ENCODE peak calls at places on chromosomes 1 and 21, in six cellular contexts. One of them, this sample, is unnamed.

GRCh38 chr1:230109871-230110667 is 43.0 kb downstream of the GALNT2 start:
- DNase-seq in stomach: peak
- DNase-seq in RWPE1: no peak
- DNase-seq in left ventricle myocardium inferior: no peak
- DNase-seq in GM20000: peak
- DNase-seq in HepG2: peak
- DNase-seq in this sample: no peak

GRCh38 chr1:178311164-178311563 is 185.6 kb downstream of the CLEC20A start:
- DNase-seq in GM20000: no peak
- DNase-seq in stomach: no peak
- DNase-seq in HepG2: no peak
- DNase-seq in left ventricle myocardium inferior: no peak
- DNase-seq in RWPE1: no peak
- DNase-seq in this sample: no peak

GRCh38 chr1:42221952-42222606 is 57.5 kb upstream of the GUCA2A start:
- DNase-seq in left ventricle myocardium inferior: no peak
- DNase-seq in GM20000: no peak
- DNase-seq in stomach: no peak
- DNase-seq in RWPE1: peak
- DNase-seq in HepG2: peak
- DNase-seq in this sample: no peak

GRCh38 chr1:26578167-26578566 is 48.6 kb downstream of the RPS6KA1 start:
- DNase-seq in stomach: no peak
- DNase-seq in left ventricle myocardium inferior: no peak
- DNase-seq in RWPE1: no peak
- DNase-seq in HepG2: no peak
- DNase-seq in GM20000: no peak
- DNase-seq in this sample: no peak

GRCh38 chr1:19799233-19799876 is 361 bp downstream of the TMCO4 start:
- DNase-seq in stomach: peak
- DNase-seq in left ventricle myocardium inferior: peak
- DNase-seq in HepG2: peak
- DNase-seq in GM20000: no peak
- DNase-seq in RWPE1: peak
- DNase-seq in this sample: peak

GRCh38 chr21:37562920-37563640 is 196.5 kb downstream of the DYRK1A start:
- DNase-seq in RWPE1: no peak
- DNase-seq in stomach: no peak
- DNase-seq in GM20000: no peak
- DNase-seq in HepG2: no peak
- DNase-seq in left ventricle myocardium inferior: no peak
- DNase-seq in this sample: no peak

GRCh38 chr1:240515505-240515904 is 96.5 kb downstream of the GREM2 start:
- DNase-seq in RWPE1: no peak
- DNase-seq in GM20000: no peak
- DNase-seq in HepG2: no peak
- DNase-seq in stomach: no peak
- DNase-seq in left ventricle myocardium inferior: no peak
- DNase-seq in this sample: no peak

GRCh38 chr1:115746021-115746690 is 22.4 kb downstream of the CASQ2 start:
- DNase-seq in left ventricle myocardium inferior: no peak
- DNase-seq in HepG2: no peak
- DNase-seq in RWPE1: no peak
- DNase-seq in stomach: no peak
- DNase-seq in GM20000: no peak
- DNase-seq in this sample: no peak

GRCh38 chr1:51331206-51332100 is 1.1 kb upstream of the TTC39A start:
- DNase-seq in RWPE1: no peak
- DNase-seq in GM20000: peak
- DNase-seq in stomach: peak
- DNase-seq in HepG2: peak
- DNase-seq in left ventricle myocardium inferior: no peak
- DNase-seq in this sample: peak

GRCh38 chr1:31483012-31483946 is 70.3 kb downstream of the SERINC2 start:
- DNase-seq in HepG2: no peak
- DNase-seq in left ventricle myocardium inferior: no peak
- DNase-seq in stomach: peak
- DNase-seq in GM20000: no peak
- DNase-seq in RWPE1: peak
- DNase-seq in this sample: peak

GRCh38 chr1:31787786-31788137 is 23.6 kb upstream of the ADGRB2 start:
- DNase-seq in RWPE1: no peak
- DNase-seq in HepG2: no peak
- DNase-seq in GM20000: no peak
- DNase-seq in left ventricle myocardium inferior: no peak
- DNase-seq in stomach: no peak
- DNase-seq in this sample: no peak

GRCh38 chr1:95734560-95734959 is 500.6 kb downstream of the RWDD3 start:
- DNase-seq in GM20000: no peak
- DNase-seq in stomach: no peak
- DNase-seq in left ventricle myocardium inferior: no peak
- DNase-seq in RWPE1: no peak
- DNase-seq in HepG2: no peak
- DNase-seq in this sample: no peak

GRCh38 chr1:232416026-232416568 is 213.8 kb downstream of the SIPA1L2 start:
- DNase-seq in stomach: no peak
- DNase-seq in HepG2: no peak
- DNase-seq in RWPE1: peak
- DNase-seq in left ventricle myocardium inferior: no peak
- DNase-seq in GM20000: no peak
- DNase-seq in this sample: no peak

GRCh38 chr1:29825941-29826415 is 589.7 kb downstream of the PTPRU start:
- DNase-seq in left ventricle myocardium inferior: no peak
- DNase-seq in HepG2: no peak
- DNase-seq in GM20000: no peak
- DNase-seq in stomach: peak
- DNase-seq in RWPE1: no peak
- DNase-seq in this sample: no peak

GRCh38 chr1:30636621-30637020 is 86.8 kb downstream of the MATN1 start:
- DNase-seq in RWPE1: no peak
- DNase-seq in HepG2: no peak
- DNase-seq in stomach: no peak
- DNase-seq in left ventricle myocardium inferior: no peak
- DNase-seq in GM20000: no peak
- DNase-seq in this sample: no peak

GRCh38 chr21:35616090-35616489 is 444.2 kb downstream of the SETD4 start:
- DNase-seq in HepG2: no peak
- DNase-seq in stomach: no peak
- DNase-seq in left ventricle myocardium inferior: no peak
- DNase-seq in GM20000: no peak
- DNase-seq in RWPE1: no peak
- DNase-seq in this sample: no peak

GRCh38 chr1:1357871-1358432 is 403 bp downstream of the MXRA8 start:
- DNase-seq in HepG2: no peak
- DNase-seq in RWPE1: no peak
- DNase-seq in left ventricle myocardium inferior: no peak
- DNase-seq in GM20000: no peak
- DNase-seq in stomach: no peak
- DNase-seq in this sample: peak

GRCh38 chr1:196114193-196114592 is 494.0 kb downstream of the KCNT2 start:
- DNase-seq in left ventricle myocardium inferior: no peak
- DNase-seq in GM20000: no peak
- DNase-seq in HepG2: no peak
- DNase-seq in RWPE1: peak
- DNase-seq in stomach: no peak
- DNase-seq in this sample: no peak

GRCh38 chr1:77282187-77282865 is 507 bp downstream of the AK5 start:
- DNase-seq in RWPE1: peak
- DNase-seq in left ventricle myocardium inferior: no peak
- DNase-seq in stomach: no peak
- DNase-seq in HepG2: no peak
- DNase-seq in GM20000: peak
- DNase-seq in this sample: peak

GRCh38 chr1:107991371-107992066 is 26.5 kb upstream of the VAV3 start:
- DNase-seq in HepG2: no peak
- DNase-seq in left ventricle myocardium inferior: no peak
- DNase-seq in RWPE1: peak
- DNase-seq in GM20000: no peak
- DNase-seq in stomach: no peak
- DNase-seq in this sample: no peak

GRCh38 chr1:1137256-1138045 is 21.6 kb upstream of the C1orf159 start:
- DNase-seq in stomach: peak
- DNase-seq in HepG2: no peak
- DNase-seq in RWPE1: no peak
- DNase-seq in GM20000: peak
- DNase-seq in left ventricle myocardium inferior: no peak
- DNase-seq in this sample: no peak

GRCh38 chr1:105608713-105609112 is 1447.8 kb upstream of the PRMT6 start:
- DNase-seq in RWPE1: peak
- DNase-seq in stomach: no peak
- DNase-seq in HepG2: peak
- DNase-seq in GM20000: no peak
- DNase-seq in left ventricle myocardium inferior: no peak
- DNase-seq in this sample: no peak
- TF ChIP-seq CTCF in RWPE1: no peak
- TF ChIP-seq CTCF in stomach: no peak
- TF ChIP-seq CTCF in HepG2: peak
- TF ChIP-seq CTCF in GM20000: no peak
- TF ChIP-seq CTCF in left ventricle myocardium inferior: peak
- TF ChIP-seq CTCF in this sample: no peak

GRCh38 chr1:228073870-228074545 is 8.5 kb upstream of the ARF1 start:
- DNase-seq in stomach: peak
- DNase-seq in HepG2: no peak
- DNase-seq in GM20000: no peak
- DNase-seq in left ventricle myocardium inferior: peak
- DNase-seq in RWPE1: no peak
- DNase-seq in this sample: no peak
- TF ChIP-seq CTCF in stomach: no peak
- TF ChIP-seq CTCF in HepG2: peak
- TF ChIP-seq CTCF in GM20000: peak
- TF ChIP-seq CTCF in left ventricle myocardium inferior: no peak
- TF ChIP-seq CTCF in RWPE1: peak
- TF ChIP-seq CTCF in this sample: no peak

DNA sequence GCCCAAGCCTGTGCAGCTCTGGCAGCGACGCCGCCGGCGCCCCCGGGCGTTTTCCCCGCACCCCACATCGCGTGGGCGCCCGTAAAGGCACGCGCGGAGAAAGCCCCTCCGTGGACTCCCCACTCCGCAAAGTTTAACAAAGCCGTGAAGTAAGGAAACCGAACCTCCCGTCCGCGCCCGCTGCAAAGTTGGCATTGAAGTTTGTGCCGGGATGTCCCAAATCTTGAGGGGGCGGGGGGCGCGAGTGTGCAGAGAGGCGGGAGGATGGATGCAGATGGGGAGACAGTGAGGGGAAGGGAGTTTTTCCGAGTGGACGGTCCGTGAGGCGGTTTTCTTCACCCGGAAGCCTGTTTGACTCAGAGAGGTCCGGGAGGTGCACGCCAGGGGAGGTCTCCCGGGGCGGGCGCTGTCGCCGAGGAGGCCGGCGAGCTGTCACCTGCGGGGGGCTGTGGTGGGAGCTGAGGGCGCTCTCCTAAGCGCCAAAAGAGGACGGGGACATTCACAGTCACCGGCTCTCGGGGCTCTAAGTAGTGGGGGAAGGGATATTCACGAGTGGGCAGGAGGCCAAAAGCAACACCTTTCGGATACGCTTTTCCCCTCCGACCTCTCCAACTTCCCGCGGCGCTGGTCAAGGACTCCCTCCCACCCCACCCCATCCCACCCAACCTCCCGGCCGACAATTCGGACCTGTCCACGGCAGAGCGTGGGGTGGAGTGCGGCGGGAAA is 1.3 kb downstream of the WLS start:
- DNase-seq in RWPE1: peak
- DNase-seq in left ventricle myocardium inferior: peak
- DNase-seq in GM20000: no peak
- DNase-seq in stomach: peak
- DNase-seq in HepG2: no peak
- DNase-seq in this sample: no peak
- TF ChIP-seq CTCF in RWPE1: no peak
- TF ChIP-seq CTCF in left ventricle myocardium inferior: no peak
- TF ChIP-seq CTCF in GM20000: no peak
- TF ChIP-seq CTCF in stomach: no peak
- TF ChIP-seq CTCF in HepG2: no peak
- TF ChIP-seq CTCF in this sample: no peak

GRCh38 chr1:39829791-39830533 is 41.3 kb upstream of the BMP8B start:
- DNase-seq in RWPE1: no peak
- DNase-seq in HepG2: no peak
- DNase-seq in stomach: no peak
- DNase-seq in GM20000: no peak
- DNase-seq in left ventricle myocardium inferior: no peak
- DNase-seq in this sample: no peak

GRCh38 chr1:39828734-39829133 is 40.1 kb upstream of the BMP8B start:
- DNase-seq in HepG2: no peak
- DNase-seq in left ventricle myocardium inferior: no peak
- DNase-seq in stomach: no peak
- DNase-seq in GM20000: no peak
- DNase-seq in RWPE1: no peak
- DNase-seq in this sample: no peak

GRCh38 chr1:39827201-39827600 is 38.5 kb upstream of the BMP8B start:
- DNase-seq in RWPE1: no peak
- DNase-seq in HepG2: no peak
- DNase-seq in GM20000: no peak
- DNase-seq in left ventricle myocardium inferior: no peak
- DNase-seq in stomach: no peak
- DNase-seq in this sample: no peak

GRCh38 chr1:39825432-39825941 is 36.8 kb upstream of the BMP8B start:
- DNase-seq in left ventricle myocardium inferior: no peak
- DNase-seq in RWPE1: no peak
- DNase-seq in stomach: no peak
- DNase-seq in HepG2: no peak
- DNase-seq in GM20000: no peak
- DNase-seq in this sample: no peak

GRCh38 chr1:39826583-39826982 is 37.9 kb upstream of the BMP8B start:
- DNase-seq in RWPE1: no peak
- DNase-seq in left ventricle myocardium inferior: no peak
- DNase-seq in GM20000: no peak
- DNase-seq in stomach: no peak
- DNase-seq in HepG2: no peak
- DNase-seq in this sample: no peak
- TF ChIP-seq CTCF in RWPE1: no peak
- TF ChIP-seq CTCF in left ventricle myocardium inferior: no peak
- TF ChIP-seq CTCF in GM20000: no peak
- TF ChIP-seq CTCF in stomach: no peak
- TF ChIP-seq CTCF in HepG2: no peak
- TF ChIP-seq CTCF in this sample: no peak

DNA sequence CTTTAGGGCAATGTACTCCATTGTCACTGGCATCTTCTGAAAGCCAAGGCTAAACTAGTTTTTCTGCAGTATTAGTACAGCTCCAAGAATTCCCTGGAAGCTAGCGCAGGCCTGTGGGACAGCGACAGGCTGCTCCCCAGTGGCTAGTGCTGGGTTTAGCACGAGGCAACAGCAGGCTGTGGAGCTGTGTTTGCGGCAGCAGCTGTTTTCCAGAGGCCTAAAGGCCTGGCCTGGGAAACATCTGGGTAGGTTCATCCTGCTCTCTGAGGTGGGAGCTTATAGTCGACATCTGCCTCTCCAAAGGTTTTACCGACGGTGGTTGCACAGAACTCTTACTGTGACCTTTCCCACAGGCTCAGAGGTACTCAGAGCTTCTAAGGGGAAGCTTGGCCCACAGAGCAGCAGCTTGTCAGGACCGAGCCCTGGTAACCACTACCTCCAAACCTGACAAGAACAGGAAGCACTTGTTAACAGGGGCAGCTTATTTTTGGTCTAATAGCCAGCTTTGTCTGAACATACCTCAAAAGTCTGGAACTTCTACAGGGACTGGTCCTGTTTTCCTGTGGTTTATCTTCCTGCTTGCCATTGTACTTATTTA is 17.2 kb downstream of the CC2D1B start:
- DNase-seq in RWPE1: peak
- DNase-seq in GM20000: no peak
- DNase-seq in stomach: no peak
- DNase-seq in left ventricle myocardium inferior: no peak
- DNase-seq in HepG2: no peak
- DNase-seq in this sample: peak
- TF ChIP-seq CTCF in RWPE1: no peak
- TF ChIP-seq CTCF in GM20000: no peak
- TF ChIP-seq CTCF in stomach: no peak
- TF ChIP-seq CTCF in left ventricle myocardium inferior: peak
- TF ChIP-seq CTCF in HepG2: peak
- TF ChIP-seq CTCF in this sample: no peak

GRCh38 chr1:100443739-100444571 is 91.6 kb downstream of the CDC14A start:
- DNase-seq in stomach: no peak
- DNase-seq in RWPE1: no peak
- DNase-seq in HepG2: no peak
- DNase-seq in left ventricle myocardium inferior: no peak
- DNase-seq in GM20000: peak
- DNase-seq in this sample: no peak
- TF ChIP-seq CTCF in stomach: no peak
- TF ChIP-seq CTCF in RWPE1: no peak
- TF ChIP-seq CTCF in HepG2: no peak
- TF ChIP-seq CTCF in left ventricle myocardium inferior: no peak
- TF ChIP-seq CTCF in GM20000: no peak
- TF ChIP-seq CTCF in this sample: no peak